ENCODE peak calls at places on chromosomes 11 and 22, in five cellular contexts. D is fibroblast of lung, T is neural progenitor cell, X is ovary, H is esophagus squamous epithelium. V is an unnamed sample.
A peak's percentile ranks its signal among the peaks of the same experiment; 100 is the strongest.

GRCh38 chr11:70464509-70465361 is 66.4 kb downstream of the CTTN start:
- DNase-seq in D (no peak), T (no peak), X (no peak), H (no peak), V (no peak)

GRCh38 chr22:47111626-47112373 is 349.4 kb downstream of the TBC1D22A start:
- DNase-seq in D (peak; percentile 21), T (no peak), X (no peak), H (no peak), V (no peak)

GRCh38 chr11:57761301-57762234 is at the start of gene CTNND1:
- DNase-seq in D (peak; percentile 99), T (peak; percentile 93), X (peak; percentile 88), H (no peak), V (peak; percentile 84)

GRCh38 chr11:130673698-130674097 is 225.3 kb downstream of the ADAMTS15 start:
- DNase-seq in D (no peak), T (no peak), X (no peak), H (no peak), V (no peak)

GRCh38 chr22:44924098-44924497 is 85.7 kb downstream of the PHF21B start:
- DNase-seq in D (no peak), T (no peak), X (no peak), H (no peak), V (no peak)

GRCh38 chr22:50218153-50218995 is 17.6 kb downstream of the SELENOO start:
- DNase-seq in D (no peak), T (no peak), X (no peak), H (no peak), V (no peak)

GRCh38 chr22:29331213-29331612 is 15.7 kb upstream of the RASL10A start:
- DNase-seq in D (no peak), T (no peak), X (no peak), H (no peak), V (no peak)

GRCh38 chr22:42473484-42474193 is 41.4 kb upstream of the NFAM1 start:
- DNase-seq in D (peak; percentile 70), T (peak; percentile 74), X (no peak), H (no peak), V (no peak)

GRCh38 chr11:116610190-116610589 is 162.6 kb downstream of the BUD13 start:
- DNase-seq in D (no peak), T (no peak), X (no peak), H (no peak), V (no peak)

GRCh38 chr11:12318791-12319733 is 58.3 kb upstream of the PARVA start:
- DNase-seq in D (peak; percentile 89), T (no peak), X (no peak), H (no peak), V (no peak)

GRCh38 chr11:116471608-116472007 is 301.2 kb downstream of the BUD13 start:
- DNase-seq in D (peak; percentile 2), T (no peak), X (no peak), H (no peak), V (no peak)

GRCh38 chr11:3840870-3841425 is at the start of gene RHOG:
- DNase-seq in D (peak; percentile 87), T (no peak), X (peak; percentile 85), H (peak; percentile 85), V (peak; percentile 87)

GRCh38 chr22:21044931-21045584 is 688 bp upstream of the LRRC74B start:
- DNase-seq in D (peak; percentile 57), T (peak; percentile 21), X (no peak), H (no peak), V (no peak)

GRCh38 chr11:70696564-70696963 is 298.2 kb downstream of the CTTN start:
- DNase-seq in D (no peak), T (no peak), X (no peak), H (no peak), V (no peak)

GRCh38 chr22:42608481-42609361 is 6.0 kb downstream of the POLDIP3 start:
- DNase-seq in D (peak; percentile 64), T (peak; percentile 31), X (no peak), H (no peak), V (no peak)

GRCh38 chr22:47920380-47920959 is 1158.0 kb downstream of the TBC1D22A start:
- DNase-seq in D (no peak), T (no peak), X (no peak), H (no peak), V (no peak)

GRCh38 chr11:122637538-122637937 is 18.0 kb upstream of the UBASH3B start:
- DNase-seq in D (no peak), T (no peak), X (no peak), H (no peak), V (no peak)

GRCh38 chr11:92550411-92550810 is 325.8 kb downstream of the FAT3 start:
- DNase-seq in D (no peak), T (peak; percentile 65), X (no peak), H (no peak), V (no peak)

GRCh38 chr11:69718147-69718546 is 14.3 kb upstream of the FGF19 start:
- DNase-seq in D (peak; percentile 30), T (peak; percentile 94), X (no peak), H (no peak), V (peak; percentile 36)

GRCh38 chr11:38547464-38547863 is 1949.4 kb upstream of the RAG2 start:
- DNase-seq in D (no peak), T (no peak), X (no peak), H (no peak), V (no peak)

GRCh38 chr11:79414644-79415317 is 26.0 kb downstream of the TENM4 start:
- DNase-seq in D (peak; percentile 83), T (no peak), X (peak; percentile 64), H (no peak), V (no peak)

GRCh38 chr11:62922653-62923371 is 1.6 kb upstream of the CHRM1 start:
- DNase-seq in D (no peak), T (peak; percentile 40), X (no peak), H (no peak), V (no peak)

GRCh38 chr11:59754494-59754858 is 700 bp upstream of the STX3 start:
- DNase-seq in D (no peak), T (peak; percentile 56), X (peak; percentile 12), H (no peak), V (peak; percentile 19)

GRCh38 chr11:111792955-111793500 is 26.8 kb upstream of the PPP2R1B start:
- DNase-seq in D (no peak), T (no peak), X (no peak), H (no peak), V (no peak)

GRCh38 chr22:42432020-42432596 is at the start of gene NFAM1:
- DNase-seq in D (no peak), T (peak; percentile 41), X (no peak), H (no peak), V (peak; percentile 59)

GRCh38 chr11:61599968-61600710 is 19.3 kb upstream of the SYT7 start:
- DNase-seq in D (no peak), T (no peak), X (no peak), H (no peak), V (no peak)

GRCh38 chr11:61598886-61599868 is 18.3 kb upstream of the SYT7 start:
- DNase-seq in D (peak; percentile 81), T (peak; percentile 50), X (peak; percentile 54), H (no peak), V (peak; percentile 60)

GRCh38 chr11:61603667-61604066 is 22.8 kb upstream of the SYT7 start:
- DNase-seq in D (no peak), T (no peak), X (no peak), H (no peak), V (no peak)

GRCh38 chr11:61602775-61603569 is 22.1 kb upstream of the SYT7 start:
- DNase-seq in D (peak; percentile 98), T (no peak), X (peak; percentile 89), H (no peak), V (peak; percentile 79)

DNA sequence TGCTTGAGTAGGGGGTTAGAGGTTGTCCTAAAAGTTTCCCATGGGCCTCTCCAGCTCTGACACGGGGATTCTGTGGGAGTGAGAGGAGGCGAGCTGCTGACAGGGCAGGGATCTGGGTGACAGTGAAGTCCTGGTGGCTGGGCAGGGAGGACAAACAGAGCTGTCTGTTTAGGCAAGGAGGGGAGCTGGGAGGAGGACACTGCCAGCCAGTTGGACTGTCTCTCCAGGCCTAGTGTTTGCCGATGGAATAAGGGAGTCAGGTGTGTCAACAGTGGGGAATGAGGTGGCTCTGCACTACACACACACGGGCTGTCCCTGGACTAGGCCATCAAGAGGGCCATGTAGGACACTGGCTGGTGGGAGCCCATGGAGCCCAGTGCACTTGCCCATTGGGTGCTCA is 20.6 kb upstream of the SYT7 start:
- DNase-seq in D (no peak), T (no peak), X (no peak), H (no peak), V (no peak)
- H3K27me3 ChIP-seq in D (no peaks in the 10 kb centered on the region), T (peaks cover 14% of the 10 kb centered on the region), X (no peaks in the 10 kb centered on the region), H (no peaks in the 10 kb centered on the region), V (no peaks in the 10 kb centered on the region)

GRCh38 chr11:61062181-61062955 is 39.9 kb upstream of the CD5 start:
- DNase-seq in D (no peak), T (no peak), X (no peak), H (no peak), V (no peak)
- H3K27me3 ChIP-seq in D (no peaks in the 10 kb centered on the region), T (no peaks in the 10 kb centered on the region), X (no peaks in the 10 kb centered on the region), H (no peaks in the 10 kb centered on the region), V (peaks cover 1% of the 10 kb centered on the region)

GRCh38 chr11:114263510-114264170 is 32.6 kb upstream of the NNMT start:
- DNase-seq in D (no peak), T (no peak), X (no peak), H (no peak), V (no peak)

GRCh38 chr11:114261791-114262190 is 34.4 kb upstream of the NNMT start:
- DNase-seq in D (no peak), T (no peak), X (no peak), H (no peak), V (no peak)

GRCh38 chr11:114264381-114264780 is 31.8 kb upstream of the NNMT start:
- DNase-seq in D (no peak), T (no peak), X (no peak), H (no peak), V (no peak)

GRCh38 chr11:114262681-114263509 is 33.3 kb upstream of the NNMT start:
- DNase-seq in D (peak; percentile 69), T (peak; percentile 77), X (no peak), H (no peak), V (no peak)

GRCh38 chr11:114265084-114265878 is 30.9 kb upstream of the NNMT start:
- DNase-seq in D (no peak), T (no peak), X (no peak), H (no peak), V (no peak)
- H3K27me3 ChIP-seq in D (peaks cover 4% of the 10 kb centered on the region), T (no peaks in the 10 kb centered on the region), X (peaks cover 3% of the 10 kb centered on the region), H (no peaks in the 10 kb centered on the region), V (no peaks in the 10 kb centered on the region)

DNA sequence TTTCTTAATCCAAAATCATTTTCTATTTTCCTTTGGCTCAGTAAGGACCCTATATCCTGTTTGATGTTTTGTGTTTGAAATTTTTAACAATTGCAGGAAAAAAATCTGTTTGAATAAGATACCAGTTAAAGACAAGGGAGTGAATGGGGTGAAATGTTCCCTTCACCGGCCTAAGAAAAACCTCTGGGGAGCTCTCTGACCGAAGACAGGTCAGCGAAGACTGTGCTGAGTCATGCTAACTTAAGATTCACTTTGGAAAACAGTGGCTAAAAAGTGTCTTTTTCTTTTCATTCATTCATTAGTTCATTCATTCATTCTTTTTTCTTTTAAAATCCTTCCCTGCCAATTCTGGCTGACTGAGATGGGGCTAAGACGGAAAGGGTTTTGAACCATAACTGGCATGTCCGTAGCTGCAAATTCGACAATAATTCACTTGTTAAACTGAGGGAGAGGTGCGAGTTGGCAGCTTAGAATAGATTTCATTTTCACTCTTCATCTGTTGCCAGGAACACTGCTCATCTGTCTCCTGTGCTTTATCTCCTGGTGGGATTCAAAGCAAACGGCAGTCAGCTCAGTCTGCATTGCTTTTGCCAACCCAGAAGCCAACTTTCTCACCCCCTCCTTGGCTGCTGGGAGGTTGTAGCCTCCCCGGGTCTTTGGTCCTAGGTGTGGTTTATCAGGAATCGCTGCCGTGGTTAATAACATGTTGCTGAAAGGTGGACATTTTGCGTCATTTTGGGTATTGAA is 434.0 kb upstream of the LARGE1 start:
- DNase-seq in D (no peak), T (no peak), X (no peak), H (no peak), V (no peak)
- H3K27me3 ChIP-seq in D (no peaks in the 10 kb centered on the region), T (no peaks in the 10 kb centered on the region), X (no peaks in the 10 kb centered on the region), H (no peaks in the 10 kb centered on the region), V (peaks cover 33% of the 10 kb centered on the region)

V was measured in left ventricle myocardium inferior.